ENCODE peak calls at places on chromosome 4, in five cellular contexts. Z is nephron progenitor cell, Q is HFF-Myc, C is GM12865, B is Calu3. K is an unnamed sample.

GRCh38 chr4:128974203-128974602 is 119.1 kb downstream of the SCLT1 start:
- DNase-seq in Q (peak; percentile 10), B (no peak), C (no peak), Z (no peak), K (no peak)

GRCh38 chr4:164716901-164717300 is 37.0 kb upstream of the SMIM31 start:
- DNase-seq in B (no peak), Z (no peak), C (peak; percentile 36), Q (no peak), K (no peak)

GRCh38 chr4:36609631-36610030 is 328.2 kb downstream of the DTHD1 start:
- DNase-seq in Q (no peak), Z (no peak), C (peak; percentile 32), B (no peak), K (no peak)

GRCh38 chr4:120525106-120525505 is 397.4 kb downstream of the PRDM5 start:
- DNase-seq in Q (no peak), B (no peak), C (no peak), Z (no peak), K (no peak)

GRCh38 chr4:185656467-185656890 is 121.2 kb upstream of the PDLIM3 start:
- DNase-seq in Q (no peak), Z (no peak), B (no peak), C (no peak), K (no peak)

GRCh38 chr4:123166023-123166422 is 230.6 kb upstream of the SPRY1 start:
- DNase-seq in B (no peak), Z (no peak), Q (no peak), C (no peak), K (no peak)

GRCh38 chr4:124092101-124093057 is 620.2 kb downstream of the ANKRD50 start:
- DNase-seq in B (no peak), Q (peak; percentile 57), C (no peak), Z (no peak), K (no peak)

GRCh38 chr4:142383800-142384470 is 462.2 kb downstream of the INPP4B start:
- DNase-seq in B (no peak), Z (no peak), Q (no peak), C (no peak), K (no peak)

GRCh38 chr4:57064811-57065711 is 45.1 kb downstream of the IGFBP7 start:
- DNase-seq in C (no peak), B (no peak), Z (no peak), Q (peak; percentile 71), K (no peak)

GRCh38 chr4:111454961-111455360 is 690.3 kb upstream of the FAM241A start:
- DNase-seq in Z (no peak), Q (no peak), C (no peak), B (no peak), K (no peak)

GRCh38 chr4:88108747-88109122 is 49.7 kb downstream of the ABCG2 start:
- DNase-seq in C (no peak), B (no peak), Z (no peak), Q (no peak), K (no peak)

GRCh38 chr4:53361451-53361850 is 4.4 kb downstream of the SCFD2 start:
- DNase-seq in C (no peak), Z (no peak), B (no peak), Q (no peak), K (no peak)

GRCh38 chr4:78654809-78655208 is 103.2 kb downstream of the ANXA3 start:
- DNase-seq in B (no peak), Z (no peak), C (no peak), Q (peak; percentile 59), K (no peak)

GRCh38 chr4:168634276-168634802 is 137.5 kb downstream of the PALLD start:
- DNase-seq in Q (peak; percentile 96), C (no peak), B (no peak), Z (peak; percentile 50), K (no peak)

GRCh38 chr4:117847849-117848248 is 186.4 kb upstream of the NDST3 start:
- DNase-seq in Z (no peak), Q (no peak), C (no peak), B (no peak), K (no peak)

GRCh38 chr4:13238936-13239335 is 245.2 kb downstream of the RAB28 start:
- DNase-seq in B (no peak), Q (no peak), Z (no peak), C (no peak), K (no peak)

GRCh38 chr4:21752616-21753015 is 196.0 kb downstream of the KCNIP4 start:
- DNase-seq in C (no peak), B (no peak), Q (no peak), Z (no peak), K (no peak)

GRCh38 chr4:126563389-126563788 is 1069.4 kb upstream of the INTU start:
- DNase-seq in C (no peak), B (no peak), Q (no peak), Z (no peak), K (no peak)

GRCh38 chr4:149997881-149998421 is 80.3 kb upstream of the DCLK2 start:
- DNase-seq in Q (no peak), C (peak; percentile 18), Z (no peak), B (peak; percentile 10), K (peak; percentile 4)

GRCh38 chr4:110417151-110417550 is 58.8 kb upstream of the ENPEP start:
- DNase-seq in Z (no peak), C (no peak), Q (no peak), B (no peak), K (no peak)

GRCh38 chr4:174686826-174687225 is 142.2 kb downstream of the GLRA3 start:
- DNase-seq in B (no peak), Q (no peak), Z (no peak), C (no peak), K (no peak)

GRCh38 chr4:52657630-52658501 is 1.2 kb downstream of the USP46 start:
- DNase-seq in B (no peak), Z (peak; percentile 48), Q (peak; percentile 62), C (no peak), K (peak; percentile 28)

DNA sequence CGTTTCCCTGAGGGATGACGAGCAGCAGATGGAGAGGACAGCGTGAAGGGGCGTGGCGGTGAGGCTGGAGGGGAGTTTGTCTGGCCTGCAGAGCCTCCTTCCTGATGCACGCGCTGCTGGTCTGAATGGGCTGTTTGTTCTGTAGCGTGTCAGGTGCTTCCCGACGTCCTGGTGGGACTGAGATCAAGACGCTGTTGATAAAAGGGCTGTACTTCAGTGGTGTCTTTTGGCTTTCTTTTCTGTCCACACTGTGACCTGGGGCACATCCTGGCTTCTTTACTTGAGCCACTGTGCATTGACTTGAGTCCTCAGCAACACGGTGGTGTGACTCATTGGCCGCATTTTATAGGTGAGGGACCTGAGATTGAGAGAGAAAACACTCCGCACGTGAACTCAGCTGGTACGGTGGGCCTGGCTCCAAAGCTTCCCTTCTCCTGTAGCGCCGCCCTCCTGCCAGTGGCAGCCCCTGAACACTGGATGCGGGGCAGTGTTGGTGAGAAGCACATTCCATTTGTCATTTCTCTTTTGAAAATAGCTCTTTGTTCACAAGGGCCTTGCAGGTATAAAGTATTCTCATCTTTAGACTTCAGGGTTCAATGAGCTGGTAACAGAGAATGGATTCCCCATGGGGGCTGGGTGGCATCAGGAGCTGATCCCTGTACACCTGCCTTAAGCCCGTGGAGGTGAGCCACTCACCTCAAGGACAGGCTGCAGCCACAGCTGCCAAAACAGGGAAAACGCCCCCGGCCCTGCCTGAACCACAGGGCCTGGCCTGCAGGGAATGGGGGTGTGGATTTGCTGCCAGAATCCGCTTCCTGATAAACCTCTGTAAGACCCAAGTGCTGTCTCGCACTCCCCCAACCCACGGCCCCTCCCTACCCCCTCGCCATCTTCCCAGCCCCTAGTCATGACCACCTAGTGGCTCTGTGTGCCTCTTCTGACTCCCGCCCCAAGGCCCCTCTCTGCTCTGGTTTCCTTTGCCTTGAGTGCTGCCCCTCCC is 29.2 kb downstream of the NSG1 start:
- DNase-seq in C (no peak), Z (no peak), Q (no peak), B (no peak), K (no peak)
- TF ChIP-seq CTCF in C (no peak), Z (no peak), Q (no peak), B (no peak), K (no peak)

DNA sequence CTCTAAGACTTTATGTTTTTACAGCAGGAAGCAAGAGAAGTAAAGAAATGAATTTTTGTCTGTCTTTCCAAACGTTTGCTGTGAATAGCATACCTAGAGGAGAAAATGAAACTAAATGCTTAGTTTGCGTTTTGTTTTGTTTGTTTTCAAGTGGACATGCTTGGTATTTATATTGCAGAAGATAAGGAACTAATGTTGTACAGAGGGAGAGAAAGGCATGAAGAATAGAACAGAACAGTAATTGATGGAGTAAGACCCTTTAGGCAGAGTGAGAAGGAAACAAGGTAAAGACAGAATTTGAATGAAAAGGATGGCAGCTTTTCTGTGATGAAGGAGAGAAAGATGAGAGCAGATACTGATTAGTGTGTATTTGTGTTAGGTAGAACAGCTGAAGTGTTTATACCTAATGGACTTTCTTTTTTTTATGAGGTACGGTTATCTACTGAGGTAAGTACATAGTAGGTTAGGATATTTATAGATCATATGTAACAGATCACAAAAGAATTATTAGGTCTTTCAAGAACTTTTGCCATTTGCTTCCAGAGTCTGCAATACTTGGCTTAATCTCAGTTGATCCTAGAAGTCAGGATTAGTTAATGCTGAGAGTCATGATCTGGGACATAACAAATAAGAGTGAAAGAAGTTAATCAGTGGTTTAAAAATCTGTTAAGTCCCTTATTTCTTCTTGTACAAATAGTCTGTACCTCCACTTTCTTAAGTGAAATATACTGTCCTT is 36.9 kb downstream of the FABP2 start:
- DNase-seq in C (peak; percentile 18), B (no peak), Q (no peak), Z (no peak), K (no peak)
- TF ChIP-seq CTCF in C (no peak), B (no peak), Q (no peak), Z (no peak), K (no peak)

DNA sequence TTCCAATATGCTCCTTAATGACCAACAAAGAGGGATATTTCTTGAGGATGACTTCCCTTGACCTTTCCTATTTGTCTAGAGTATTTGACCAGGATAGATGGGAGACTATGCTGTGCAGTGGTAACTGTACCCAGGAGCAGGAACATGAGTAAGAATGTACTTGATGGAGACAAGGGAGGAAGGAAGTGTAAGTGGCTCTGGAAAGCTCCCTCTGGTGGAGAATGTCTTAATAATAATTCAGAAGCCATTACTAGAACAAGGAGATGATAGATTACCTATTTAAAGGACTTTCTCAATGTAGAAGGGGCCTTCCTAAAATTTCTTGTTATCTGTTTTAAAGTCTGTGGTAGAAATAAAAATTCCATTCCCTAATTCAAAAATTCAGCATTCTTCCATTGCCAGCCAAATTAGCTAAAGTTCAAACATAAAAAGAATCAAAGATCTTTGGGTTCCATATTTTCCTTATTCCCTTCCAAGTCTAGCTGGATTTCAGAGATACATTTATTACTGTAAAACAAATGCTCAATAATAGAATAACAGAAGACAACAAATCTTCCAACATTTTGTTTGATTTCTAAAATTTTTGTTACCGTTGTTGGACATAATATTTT is 83.8 kb downstream of the GRID2 start:
- DNase-seq in Z (peak; percentile 8), C (peak; percentile 54), B (peak; percentile 2), Q (peak; percentile 3), K (peak; percentile 9)
- TF ChIP-seq CTCF in Z (peak; percentile 64), C (peak; percentile 55), B (peak; percentile 28), Q (peak; percentile 32), K (peak; percentile 49)

DNA sequence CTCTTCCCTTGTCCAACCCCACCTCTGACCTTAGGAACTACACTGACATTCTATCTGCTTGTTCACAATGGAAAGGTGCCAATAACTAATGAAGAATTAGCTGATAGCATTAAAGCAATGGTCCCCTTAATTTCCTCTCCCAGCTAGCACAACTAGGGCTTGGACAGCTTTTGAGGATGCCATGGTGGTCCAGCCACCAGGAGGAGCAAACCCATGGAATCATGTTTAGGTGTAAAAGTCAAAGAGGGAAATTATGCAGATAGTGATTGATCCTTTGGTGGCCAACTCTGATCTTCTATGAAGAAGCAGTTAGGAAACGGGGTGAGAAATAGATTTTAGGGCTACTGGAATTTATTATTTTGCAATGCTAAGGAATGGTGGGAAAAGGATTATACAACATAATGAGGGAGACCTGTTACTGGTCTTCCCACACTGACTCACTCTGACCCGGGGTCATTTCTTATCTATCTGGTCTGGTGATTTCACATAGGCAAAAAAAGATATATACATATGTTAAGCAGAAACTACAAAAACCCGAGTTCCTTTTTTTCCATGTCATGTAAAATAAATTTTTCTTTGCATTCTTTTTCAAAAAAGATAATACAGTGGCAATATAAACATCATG is 45.8 kb upstream of the FBXW7 start:
- DNase-seq in Q (no peak), B (no peak), Z (no peak), C (no peak), K (no peak)
- TF ChIP-seq CTCF in Q (peak; percentile 23), B (no peak), Z (no peak), C (no peak), K (no peak)